ENCODE peak calls at places on chromosomes 13 and 19, in ten cellular contexts. W, O, Q, T, A, Z, G, B, C and J are unnamed samples.

GRCh38 chr13:73800011-73800410 is 334.2 kb downstream of the KLF12 start:
- DNase-seq in Q (no peak), C (no peak), Z (no peak), W (no peak), G (no peak), O (no peak), A (no peak), B (no peak), T (no peak), J (no peak)

GRCh38 chr19:37931941-37932655 is 25.1 kb downstream of the SIPA1L3 start:
- DNase-seq in G (peak; percentile 70), C (peak; percentile 91), Q (peak; percentile 94), O (peak; percentile 89), A (no peak), W (no peak), Z (peak; percentile 84), T (peak; percentile 79), B (no peak), J (peak; percentile 65)

GRCh38 chr13:112444001-112444311 is 67.8 kb downstream of the SPACA7 start:
- DNase-seq in O (peak; percentile 71), Z (peak; percentile 44), Q (peak; percentile 75), W (no peak), T (no peak), G (peak; percentile 64), A (peak; percentile 88), C (peak; percentile 82), B (peak; percentile 69), J (peak; percentile 76)

GRCh38 chr19:33150852-33151518 is 19.1 kb downstream of the WDR88 start:
- DNase-seq in A (no peak), G (no peak), B (no peak), W (no peak), O (no peak), C (no peak), T (no peak), Q (no peak), Z (no peak), J (no peak)

GRCh38 chr13:77267362-77267761 is 59.5 kb downstream of the MYCBP2 start:
- DNase-seq in Q (no peak), B (no peak), T (no peak), W (no peak), G (no peak), C (no peak), Z (no peak), O (no peak), A (no peak), J (no peak)

GRCh38 chr19:49186108-49186507 is 28.5 kb downstream of the TRPM4 start:
- DNase-seq in Z (peak; percentile 56), B (no peak), T (no peak), A (no peak), C (no peak), Q (no peak), O (no peak), W (no peak), G (no peak), J (no peak)

GRCh38 chr19:28737021-28737525 is 475.9 kb downstream of the UQCRFS1 start:
- DNase-seq in T (no peak), G (no peak), Z (peak; percentile 15), B (no peak), A (no peak), C (no peak), W (peak; percentile 3), Q (no peak), O (no peak), J (no peak)

GRCh38 chr19:58387338-58388174 is 487 bp downstream of the RPS5 start:
- DNase-seq in B (no peak), W (no peak), C (no peak), T (no peak), G (no peak), A (peak; percentile 56), O (no peak), Q (no peak), Z (no peak), J (no peak)

GRCh38 chr13:49625392-49626137 is 2.7 kb upstream of the ARL11 start:
- DNase-seq in Q (peak; percentile 87), W (no peak), B (no peak), O (peak; percentile 75), T (no peak), G (no peak), Z (peak; percentile 80), C (peak; percentile 62), A (no peak), J (no peak)

GRCh38 chr13:30696278-30697176 is 38.8 kb upstream of the ALOX5AP start:
- DNase-seq in A (no peak), Q (no peak), B (no peak), G (no peak), W (no peak), C (no peak), T (peak; percentile 69), Z (no peak), O (peak; percentile 25), J (no peak)

GRCh38 chr13:95404141-95404882 is 103.1 kb upstream of the ABCC4 start:
- DNase-seq in Z (peak; percentile 51), C (peak; percentile 53), O (peak; percentile 81), G (peak; percentile 74), B (peak; percentile 76), Q (peak; percentile 84), T (peak; percentile 80), A (peak; percentile 81), W (peak; percentile 48), J (peak; percentile 91)

GRCh38 chr19:55273978-55274707 is 5.8 kb downstream of the HSPBP1 start:
- DNase-seq in Z (no peak), W (no peak), A (no peak), T (no peak), B (no peak), G (no peak), Q (no peak), C (no peak), O (no peak), J (no peak)

GRCh38 chr19:6772028-6772865 is at the start of gene VAV1:
- DNase-seq in C (peak; percentile 93), W (peak; percentile 64), B (peak; percentile 79), Q (peak; percentile 63), T (peak; percentile 75), Z (no peak), O (peak; percentile 84), A (peak; percentile 53), G (no peak), J (no peak)
- TF ChIP-seq EP300 in C (no peak), W (no peak), B (no peak), Q (no peak), T (no peak), Z (no peak), O (no peak), A (no peak), G (no peak), J (no peak)

GRCh38 chr13:99894835-99895427 is 76.6 kb downstream of the ZIC5 start:
- DNase-seq in B (no peak), W (no peak), Q (no peak), C (no peak), A (peak; percentile 43), T (no peak), Z (no peak), O (peak; percentile 18), G (no peak), J (no peak)
- H3K4me3 ChIP-seq in B (no peak overlapping the region), W (peak overlapping the region; percentile 36), Q (peak overlapping the region; percentile 47), C (no peak overlapping the region), A (no peak overlapping the region), T (peak overlapping the region; percentile 47), Z (no peak overlapping the region), O (peak overlapping the region; percentile 36), G (peak overlapping the region; percentile 25), J (peak overlapping the region; percentile 37)

DNA sequence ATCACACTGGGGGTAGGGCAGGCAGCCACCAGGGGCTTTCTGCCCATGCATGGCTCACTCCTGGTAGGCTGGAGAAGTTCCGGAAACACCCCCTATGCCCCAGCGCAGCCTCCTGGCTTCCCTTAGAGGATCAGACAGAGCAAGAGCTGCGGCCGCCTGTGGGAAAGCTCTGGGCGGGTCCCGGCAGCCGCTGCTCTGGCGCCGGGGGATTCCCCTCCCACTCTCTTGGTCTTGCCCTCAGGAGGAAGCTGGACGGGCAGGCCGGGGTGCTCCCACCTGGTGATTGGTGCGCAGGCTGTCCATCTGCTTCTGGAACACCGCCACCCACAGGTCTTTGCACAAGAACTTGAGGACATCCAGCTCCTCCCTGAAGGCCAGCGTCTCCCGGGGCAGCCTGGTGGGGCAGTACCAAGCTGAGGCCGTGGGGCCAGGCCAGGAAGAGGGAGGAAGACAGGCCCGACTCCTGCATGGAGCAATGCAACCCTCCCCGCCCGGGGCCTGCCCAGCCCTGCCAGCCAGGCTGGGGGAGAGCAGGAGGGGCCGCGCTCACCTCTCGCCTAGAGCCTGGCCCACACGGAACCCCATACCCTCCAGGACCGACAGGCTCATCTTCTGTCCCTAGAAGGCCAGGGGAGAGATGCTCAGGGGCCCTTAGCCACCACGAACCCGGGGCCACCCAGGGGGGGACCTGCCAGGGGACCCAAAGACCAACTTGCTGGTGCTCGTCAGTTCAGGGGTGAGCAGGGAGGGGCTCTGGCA is 4.0 kb upstream of the NKPD1 start:
- DNase-seq in O (peak; percentile 79), G (peak; percentile 50), A (no peak), C (peak; percentile 85), Z (peak; percentile 79), T (no peak), Q (peak; percentile 82), B (peak; percentile 62), W (peak; percentile 64), J (no peak)
- TF ChIP-seq POLR2AphosphoS5 in O (no peak), G (no peak), A (no peak), C (peak; percentile 5), Z (no peak), T (no peak), Q (peak; percentile 28), B (no peak), W (no peak), J (no peak)

GRCh38 chr19:4194353-4194752 is 11.9 kb downstream of the ANKRD24 start:
- DNase-seq in A (no peak), O (no peak), T (no peak), C (no peak), W (no peak), B (no peak), G (no peak), Q (no peak), Z (no peak), J (no peak)

GRCh38 chr19:4196587-4197148 is 14.2 kb downstream of the ANKRD24 start:
- DNase-seq in T (no peak), C (no peak), A (no peak), G (no peak), Z (no peak), W (no peak), B (no peak), Q (no peak), O (no peak), J (no peak)

GRCh38 chr19:4197625-4198466 is 15.4 kb downstream of the ANKRD24 start:
- DNase-seq in Q (no peak), B (peak; percentile 85), T (no peak), Z (no peak), O (no peak), C (peak; percentile 84), W (no peak), A (peak; percentile 81), G (no peak), J (no peak)

GRCh38 chr19:4197228-4197624 is 14.7 kb downstream of the ANKRD24 start:
- DNase-seq in O (no peak), W (no peak), A (no peak), C (no peak), Z (no peak), B (no peak), Q (no peak), T (no peak), G (no peak), J (no peak)

DNA sequence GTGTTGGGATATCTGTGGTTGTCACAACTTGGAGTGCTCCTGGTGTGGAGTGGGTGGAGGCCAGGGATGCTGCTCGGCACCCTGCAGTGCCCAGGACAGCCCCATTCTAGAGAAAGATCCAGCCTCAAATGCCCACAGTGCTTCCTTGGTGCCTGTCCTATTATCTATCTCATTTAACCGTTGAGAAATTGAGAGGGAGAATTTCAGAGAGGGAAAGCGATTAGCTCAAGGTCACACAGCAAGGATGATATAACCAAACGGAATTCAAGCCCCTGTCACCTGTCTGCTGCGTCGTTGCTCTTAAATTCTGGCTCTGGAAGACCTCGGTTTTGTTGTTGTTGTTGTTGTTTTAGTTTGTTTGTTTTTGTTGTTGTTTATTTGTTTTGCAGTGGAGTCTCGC is 13.5 kb downstream of the ANKRD24 start:
- DNase-seq in G (no peak), Z (no peak), A (no peak), Q (no peak), W (no peak), T (no peak), B (no peak), O (no peak), C (no peak), J (no peak)
- TF ChIP-seq EP300 in G (no peak), Z (no peak), A (no peak), Q (no peak), W (no peak), T (no peak), B (no peak), O (no peak), C (no peak), J (no peak)